ENCODE peak calls at places on chromosome 6, in four cellular contexts. B, U, N and P are unnamed samples.

GRCh38 chr6:139996253-139996834 is 621.9 kb upstream of the CITED2 start:
- DNase-seq in B (no peak), U (no peak), N (no peak), P (no peak)

GRCh38 chr6:15456422-15456821 is 206.4 kb downstream of the DTNBP1 start:
- DNase-seq in B (no peak), U (no peak), N (no peak), P (no peak)

GRCh38 chr6:137873273-137873762 is 6.3 kb downstream of the TNFAIP3 start:
- DNase-seq in B (peak; percentile 66), U (peak; percentile 85), N (no peak), P (no peak)

GRCh38 chr6:37459981-37460800 is 27.2 kb downstream of the CMTR1 start:
- DNase-seq in B (no peak), U (no peak), N (peak; percentile 86), P (no peak)

GRCh38 chr6:90044182-90044832 is 150.0 kb downstream of the GJA10 start:
- DNase-seq in B (no peak), U (no peak), N (no peak), P (no peak)

GRCh38 chr6:36616888-36617521 is 22.8 kb downstream of the SRSF3 start:
- DNase-seq in B (peak; percentile 83), U (no peak), N (peak; percentile 79), P (no peak)

GRCh38 chr6:168648240-168648639 is 207.3 kb downstream of the SMOC2 start:
- DNase-seq in B (no peak), U (no peak), N (no peak), P (no peak)

GRCh38 chr6:113315068-113315467 is 542.1 kb upstream of the MARCKS start:
- DNase-seq in B (no peak), U (no peak), N (no peak), P (no peak)

GRCh38 chr6:112320561-112321300 is 26.4 kb upstream of the RFPL4B start:
- DNase-seq in B (no peak), U (no peak), N (no peak), P (no peak)

GRCh38 chr6:30219244-30219643 is 6.0 kb upstream of the TRIM26 start:
- DNase-seq in B (no peak), U (peak; percentile 67), N (peak; percentile 54), P (no peak)

GRCh38 chr6:69926745-69927144 is 60.4 kb downstream of the COL19A1 start:
- DNase-seq in B (no peak), U (no peak), N (no peak), P (no peak)

GRCh38 chr6:138044458-138044857 is 62.8 kb downstream of the PERP start:
- DNase-seq in B (no peak), U (no peak), N (no peak), P (no peak)

GRCh38 chr6:158356586-158357546 is 44.6 kb downstream of the TULP4 start:
- DNase-seq in B (no peak), U (no peak), N (no peak), P (no peak)

GRCh38 chr6:112433457-112433856 is 86.3 kb downstream of the RFPL4B start:
- DNase-seq in B (no peak), U (no peak), N (no peak), P (no peak)

GRCh38 chr6:164097557-164098398 is 683.3 kb downstream of the QKI start:
- DNase-seq in B (no peak), U (no peak), N (no peak), P (no peak)

GRCh38 chr6:148751233-148751632 is 4.4 kb downstream of the UST start:
- DNase-seq in B (no peak), U (no peak), N (no peak), P (no peak)

GRCh38 chr6:70956451-70957283 is at the start of gene B3GAT2:
- DNase-seq in B (peak; percentile 14), U (no peak), N (peak; percentile 16), P (peak; percentile 41)

GRCh38 chr6:1946583-1946982 is 298.8 kb downstream of the GMDS start:
- DNase-seq in B (no peak), U (no peak), N (no peak), P (no peak)

GRCh38 chr6:73832313-73832712 is 136.3 kb downstream of the CD109 start:
- DNase-seq in B (no peak), U (no peak), N (no peak), P (no peak)

GRCh38 chr6:8731874-8732273 is 296.5 kb upstream of the SLC35B3 start:
- DNase-seq in B (no peak), U (no peak), N (no peak), P (no peak)

GRCh38 chr6:98928688-98929087 is 19.1 kb downstream of the FBXL4 start:
- DNase-seq in B (no peak), U (no peak), N (no peak), P (no peak)

GRCh38 chr6:132236744-132237143 is 164.5 kb downstream of the MOXD1 start:
- DNase-seq in B (no peak), U (no peak), N (no peak), P (no peak)

GRCh38 chr6:7241160-7241559 is 71.8 kb downstream of the SSR1 start:
- DNase-seq in B (no peak), U (no peak), N (no peak), P (no peak)

GRCh38 chr6:148367418-148368024 is 24.9 kb downstream of the SASH1 start:
- DNase-seq in B (peak; percentile 51), U (peak; percentile 65), N (no peak), P (no peak)

GRCh38 chr6:41700577-41701347 is 34.6 kb downstream of the TFEB start:
- DNase-seq in B (no peak), U (no peak), N (no peak), P (peak; percentile 39)

GRCh38 chr6:14965340-14966102 is 280.3 kb upstream of the JARID2 start:
- DNase-seq in B (no peak), U (no peak), N (no peak), P (no peak)

GRCh38 chr6:105364243-105364642 is 38.6 kb downstream of the PREP start:
- DNase-seq in B (no peak), U (no peak), N (no peak), P (no peak)

GRCh38 chr6:13286185-13286584 is 42.2 kb downstream of the TBC1D7 start:
- DNase-seq in B (no peak), U (no peak), N (no peak), P (no peak)

GRCh38 chr6:5378331-5378730 is 117.0 kb downstream of the FARS2 start:
- DNase-seq in B (no peak), U (no peak), N (no peak), P (no peak)

GRCh38 chr6:22214314-22214713 is 82.5 kb downstream of the PRL start:
- DNase-seq in B (no peak), U (no peak), N (no peak), P (no peak)

GRCh38 chr6:43246301-43247114 is 3.2 kb downstream of the TTBK1 start:
- DNase-seq in B (peak; percentile 52), U (peak; percentile 15), N (no peak), P (peak; percentile 71)

GRCh38 chr6:48069280-48069679 is 41.7 kb downstream of the PTCHD4 start:
- DNase-seq in B (no peak), U (no peak), N (no peak), P (no peak)

GRCh38 chr6:32947552-32948465 is 5.1 kb downstream of the HLA-DMA start:
- DNase-seq in B (no peak), U (no peak), N (peak; percentile 35), P (no peak)